ENCODE peak calls at places on chromosome 10, in six cellular contexts. R is GM20000; C is H9; H is CD8-positive, alpha-beta T cell; W is GM12891; E is stimulated activated CD4-positive, alpha-beta T cell treated with anti-CD3 and anti-CD28 coated beads, Interleukin-12 subunit alpha, Interleukin-12 subunit beta, amount 100 ng/mL, for 4 hours. V is an unnamed sample.

GRCh38 chr10:12609435-12609834 is 260.1 kb downstream of the CAMK1D start:
- DNase-seq in R (no peak), C (no peak), H (no peak), W (no peak), E (no peak), V (no peak)

GRCh38 chr10:48493083-48493871 is 111.6 kb downstream of the ARHGAP22 start:
- DNase-seq in R (no peak), C (peak; percentile 27), H (no peak), W (no peak), E (no peak), V (no peak)

GRCh38 chr10:92328999-92329398 is 38.0 kb downstream of the MARCHF5 start:
- DNase-seq in R (no peak), C (no peak), H (no peak), W (no peak), E (no peak), V (no peak)

GRCh38 chr10:80544316-80544953 is 6.7 kb downstream of the SH2D4B start:
- DNase-seq in R (no peak), C (no peak), H (no peak), W (no peak), E (no peak), V (no peak)

GRCh38 chr10:613217-613616 is 76.3 kb downstream of the DIP2C start:
- DNase-seq in R (no peak), C (no peak), H (no peak), W (no peak), E (no peak), V (no peak)

GRCh38 chr10:49396666-49396999 is 744 bp upstream of the DRGX start:
- DNase-seq in R (no peak), C (no peak), H (no peak), W (no peak), E (no peak), V (no peak)

GRCh38 chr10:42951486-42952251 is 125.2 kb upstream of the RET start:
- DNase-seq in R (no peak), C (peak; percentile 78), H (peak; percentile 4), W (no peak), E (no peak), V (no peak)

GRCh38 chr10:124699471-124700292 is 44.5 kb downstream of the FAM53B start:
- DNase-seq in R (no peak), C (no peak), H (no peak), W (no peak), E (no peak), V (no peak)

GRCh38 chr10:113517893-113518240 is 35.0 kb upstream of the HABP2 start:
- DNase-seq in R (no peak), C (no peak), H (no peak), W (no peak), E (no peak), V (no peak)

GRCh38 chr10:43407148-43407575 is 1.8 kb downstream of the HNRNPF start:
- DNase-seq in R (peak; percentile 78), C (no peak), H (peak; percentile 58), W (no peak), E (peak; percentile 47), V (peak; percentile 87)

GRCh38 chr10:60914676-60915075 is 29.3 kb downstream of the RHOBTB1 start:
- DNase-seq in R (no peak), C (no peak), H (no peak), W (no peak), E (no peak), V (peak; percentile 95)

GRCh38 chr10:133608855-133609254 is 17.7 kb downstream of the FRG2B start:
- DNase-seq in R (peak; percentile 34), C (no peak), H (no peak), W (no peak), E (no peak), V (peak; percentile 70)

V was measured in adipocyte.